ENCODE peak calls at places on chromosomes 4 and X, in nine cellular contexts. K is neural progenitor cell; O is heart right ventricle; Q is mucosa of descending colon; T is upper lobe of right lung; H is CD8-positive, alpha-beta T cell; X is cardiac muscle cell; I is pancreas; A is right atrium auricular region. B is an unnamed sample. For H3K4me1, the result is how much of the 10 kb centered on the place peaks cover.

GRCh38 chr4:8846046-8846720 is 25.5 kb downstream of the HMX1 start:
- DNase-seq in K (no peak), O (no peak), Q (no peak), T (peak), H (peak), X (no peak), I (no peak), A (no peak), B (peak)

GRCh38 chr4:123397276-123398150 is 918 bp downstream of the SPRY1 start:
- DNase-seq in K (peak), O (peak), Q (peak), T (peak), H (peak), X (peak), I (peak), A (no peak), B (peak)

GRCh38 chr4:3009422-3009821 is 46.1 kb downstream of the GRK4 start:
- DNase-seq in K (peak), O (no peak), Q (no peak), T (no peak), H (peak), X (peak), I (no peak), A (no peak), B (no peak)

GRCh38 chr4:45701616-45702015 is 422.2 kb downstream of the GABRG1 start:
- DNase-seq in K (no peak), O (no peak), Q (no peak), T (no peak), H (no peak), X (no peak), I (no peak), A (no peak), B (no peak)

GRCh38 chr4:44684648-44685047 is 6.4 kb downstream of the GUF1 start:
- DNase-seq in K (no peak), O (no peak), Q (no peak), T (no peak), H (no peak), X (no peak), I (no peak), A (no peak), B (no peak)

GRCh38 chr4:77834403-77834802 is 15.2 kb upstream of the CNOT6L start:
- DNase-seq in K (no peak), O (no peak), Q (no peak), T (no peak), H (no peak), X (no peak), I (no peak), A (no peak), B (no peak)

GRCh38 chr4:117831060-117831683 is 203.1 kb upstream of the NDST3 start:
- DNase-seq in K (peak), O (no peak), Q (no peak), T (no peak), H (no peak), X (no peak), I (no peak), A (no peak), B (no peak)

GRCh38 chr4:74055096-74055495 is 16.6 kb upstream of the CXCL3 start:
- DNase-seq in K (no peak), O (no peak), Q (no peak), T (no peak), H (no peak), X (no peak), I (no peak), A (no peak), B (no peak)

GRCh38 chr4:182649698-182650477 is 267.3 kb downstream of the DCTD start:
- DNase-seq in K (no peak), O (no peak), Q (no peak), T (no peak), H (no peak), X (no peak), I (no peak), A (no peak), B (no peak)

GRCh38 chr4:186778134-186778533 is 54.5 kb upstream of the FAT1 start:
- DNase-seq in K (no peak), O (no peak), Q (no peak), T (no peak), H (no peak), X (no peak), I (no peak), A (no peak), B (no peak)

GRCh38 chr4:70721747-70722146 is at the start of gene RUFY3:
- DNase-seq in K (peak), O (peak), Q (no peak), T (no peak), H (no peak), X (no peak), I (no peak), A (no peak), B (no peak)

GRCh38 chr4:6900956-6901355 is 8.7 kb upstream of the TBC1D14 start:
- DNase-seq in K (no peak), O (no peak), Q (peak), T (no peak), H (no peak), X (no peak), I (no peak), A (no peak), B (no peak)

GRCh38 chr4:47933798-47934197 is 19.4 kb upstream of the NFXL1 start:
- DNase-seq in K (peak), O (no peak), Q (no peak), T (no peak), H (no peak), X (peak), I (no peak), A (no peak), B (no peak)

GRCh38 chr4:160194716-160195115 is 1091.8 kb downstream of the RAPGEF2 start:
- DNase-seq in K (no peak), O (no peak), Q (peak), T (no peak), H (no peak), X (no peak), I (no peak), A (no peak), B (no peak)

GRCh38 chrX:118212817-118213183 is 96.2 kb upstream of the KLHL13 start:
- DNase-seq in K (no peak), O (no peak), Q (no peak), T (no peak), H (no peak), X (no peak), I (no peak), A (no peak), B (no peak)

GRCh38 chr4:156948738-156949137 is 22.9 kb downstream of the PDGFC start:
- DNase-seq in K (no peak), O (no peak), Q (no peak), T (no peak), H (no peak), X (no peak), I (no peak), A (no peak), B (no peak)

GRCh38 chrX:20965270-20966044 is 408.8 kb upstream of the CNKSR2 start:
- DNase-seq in K (no peak), O (no peak), Q (no peak), T (no peak), H (no peak), X (no peak), I (no peak), A (no peak), B (no peak)

GRCh38 chr4:153156263-153156662 is 48.0 kb upstream of the TRIM2 start:
- DNase-seq in K (peak), O (no peak), Q (no peak), T (no peak), H (peak), X (no peak), I (no peak), A (no peak), B (no peak)

GRCh38 chr4:98470831-98471230 is 187.6 kb downstream of the TSPAN5 start:
- DNase-seq in K (no peak), O (no peak), Q (no peak), T (no peak), H (no peak), X (no peak), I (no peak), A (no peak), B (no peak)

GRCh38 chr4:110108960-110109359 is 89.5 kb downstream of the ELOVL6 start:
- DNase-seq in K (no peak), O (no peak), Q (no peak), T (no peak), H (no peak), X (no peak), I (no peak), A (no peak), B (no peak)

GRCh38 chr4:184382189-184382846 is 92.0 kb downstream of the IRF2 start:
- DNase-seq in K (no peak), O (no peak), Q (no peak), T (no peak), H (no peak), X (peak), I (no peak), A (no peak), B (no peak)

GRCh38 chr4:53592128-53592527 is 842 bp upstream of the LNX1 start:
- DNase-seq in K (no peak), O (no peak), Q (no peak), T (no peak), H (no peak), X (no peak), I (peak), A (no peak), B (no peak)

GRCh38 chr4:99202094-99202493 is 17.0 kb downstream of the ADH6 start:
- DNase-seq in K (no peak), O (no peak), Q (no peak), T (no peak), H (no peak), X (no peak), I (no peak), A (no peak), B (no peak)

GRCh38 chrX:40478457-40479065 is 102.2 kb upstream of the ATP6AP2 start:
- DNase-seq in K (no peak), O (no peak), Q (no peak), T (no peak), H (no peak), X (no peak), I (no peak), A (no peak), B (no peak)

GRCh38 chr4:183905081-183905592 is at the start of gene STOX2:
- DNase-seq in K (peak), O (peak), Q (no peak), T (peak), H (no peak), X (peak), I (peak), A (peak), B (peak)

GRCh38 chrX:15343075-15343476 is 7.8 kb upstream of the PIGA start:
- DNase-seq in K (no peak), O (no peak), Q (no peak), T (no peak), H (no peak), X (no peak), I (no peak), A (no peak), B (no peak)

GRCh38 chrX:47576021-47576898 is 6.0 kb upstream of the TIMP1 start:
- DNase-seq in K (no peak), O (no peak), Q (no peak), T (no peak), H (no peak), X (no peak), I (no peak), A (no peak), B (no peak)

GRCh38 chr4:57077550-57078311 is 32.5 kb downstream of the IGFBP7 start:
- DNase-seq in K (no peak), O (no peak), Q (no peak), T (no peak), H (no peak), X (no peak), I (no peak), A (no peak), B (no peak)

GRCh38 chrX:56397636-56398035 is 165.5 kb downstream of the KLF8 start:
- DNase-seq in K (no peak), O (no peak), Q (no peak), T (no peak), H (no peak), X (no peak), I (no peak), A (no peak), B (no peak)

GRCh38 chr4:148954011-148954749 is 512.0 kb upstream of the NR3C2 start:
- DNase-seq in K (no peak), O (no peak), Q (no peak), T (no peak), H (no peak), X (no peak), I (no peak), A (no peak), B (no peak)

DNA sequence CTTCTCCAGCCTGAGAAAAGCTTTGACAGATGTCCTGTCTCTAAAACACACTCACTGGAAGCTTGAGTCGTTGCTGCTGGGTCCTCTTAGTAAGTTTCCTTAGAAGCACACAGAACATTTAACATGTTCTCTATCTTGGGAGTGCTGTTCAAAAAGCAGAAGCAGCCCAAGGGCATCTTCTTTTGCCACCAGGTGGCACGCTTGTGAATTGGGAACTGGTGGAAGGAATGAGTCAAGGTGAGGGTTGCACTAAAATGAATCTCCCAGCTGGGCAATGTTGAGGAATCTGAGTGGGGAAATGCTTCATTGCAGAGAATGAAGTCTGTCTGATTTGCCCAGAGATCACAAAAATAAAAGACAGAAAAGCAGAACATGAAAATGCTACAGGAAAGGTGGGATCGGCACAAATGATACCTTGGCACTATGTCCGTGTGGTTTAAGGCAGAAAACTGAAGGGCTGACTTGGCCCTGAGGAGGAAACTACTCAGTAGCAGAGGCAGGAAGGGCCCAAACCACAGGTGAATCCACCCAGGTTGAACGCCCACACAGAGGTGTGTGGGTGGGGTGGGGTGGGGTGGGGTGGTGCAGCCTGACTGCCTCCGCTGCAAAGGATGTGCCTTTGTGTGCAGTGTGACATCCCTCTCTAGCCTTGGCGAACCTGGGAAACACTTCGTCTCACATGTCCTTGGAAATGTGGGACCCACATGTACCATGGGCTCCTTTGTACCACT is 26.0 kb downstream of the KIT start:
- DNase-seq in K (peak), O (no peak), Q (no peak), T (no peak), H (peak), X (peak), I (no peak), A (no peak), B (no peak)
- H3K4me3 ChIP-seq in K (no peak), O (no peak), Q (no peak), T (no peak), H (no peak), X (no peak), I (no peak), A (no peak), B (no peak)

GRCh38 chr4:111937368-111937767 is 207.9 kb upstream of the FAM241A start:
- DNase-seq in K (peak), O (no peak), Q (no peak), T (no peak), H (no peak), X (peak), I (no peak), A (no peak), B (no peak)
- TF ChIP-seq CTCF in K (peak), O (no peak), Q (no peak), T (no peak), H (no peak), X (peak), I (no peak), A (no peak), B (no peak)

GRCh38 chrX:143635915-143636314 is at the start of gene SLITRK4:
- DNase-seq in K (peak), O (no peak), Q (no peak), T (no peak), H (no peak), X (peak), I (peak), A (no peak), B (no peak)
- H3K4me1 ChIP-seq in K (under half), O (under half), Q (under half), T (under half), H (under half), X (under half), I (under half), A (under half), B (under half)

DNA sequence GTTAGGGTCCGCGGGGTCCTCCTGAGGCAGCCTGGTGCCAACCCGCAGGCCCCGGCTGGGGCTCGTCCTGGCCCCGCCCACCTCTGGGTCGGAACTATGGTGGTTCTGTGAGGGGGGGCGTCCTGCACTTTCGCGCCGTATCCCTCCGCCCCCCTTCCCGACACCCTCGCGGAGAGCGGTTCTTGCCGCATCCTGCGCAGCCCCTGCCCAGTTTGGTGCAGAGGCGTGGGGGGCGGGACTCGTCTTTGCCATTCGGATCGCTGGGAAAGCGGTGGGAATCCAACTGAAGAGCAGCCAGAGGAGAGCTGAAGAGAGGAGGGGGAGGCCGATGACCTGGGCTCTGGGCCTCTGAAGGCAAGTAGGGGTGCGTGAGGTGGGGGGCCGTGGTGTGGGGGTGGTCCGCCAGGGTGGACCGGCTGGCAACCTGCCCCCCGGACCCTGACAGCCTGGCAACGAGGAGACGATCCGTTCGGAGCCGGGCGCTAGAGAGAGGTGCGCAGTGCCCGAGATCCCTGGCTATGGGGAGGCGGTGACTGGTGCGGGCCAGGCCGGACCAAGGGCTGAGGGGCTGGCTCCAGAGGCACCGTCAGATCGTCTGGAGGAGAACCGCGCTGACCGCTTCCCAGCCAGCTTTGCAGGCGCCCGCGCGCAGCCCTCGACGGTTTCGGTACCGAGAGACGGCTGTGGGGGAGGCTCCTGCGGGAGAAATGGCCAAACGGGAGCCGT is at the start of gene GPRASP1:
- DNase-seq in K (peak), O (peak), Q (peak), T (peak), H (peak), X (peak), I (peak), A (peak), B (peak)
- H3K4me3 ChIP-seq in K (peak), O (peak), Q (peak), T (peak), H (peak), X (peak), I (peak), A (peak), B (peak)

B was measured in lower lobe of right lung.